ENCODE peak calls at places on chromosome 4, in ten cellular contexts. One of them, this sample, is unnamed.

GRCh38 chr4:153137168-153137567 is 67.1 kb upstream of the TRIM2 start:
- DNase-seq in Peyer's patch: no peak
- DNase-seq in NB4: peak
- DNase-seq in prostate gland: no peak
- DNase-seq in uterus: peak
- DNase-seq in tibial nerve: no peak
- DNase-seq in ovary: peak
- DNase-seq in lower leg skin: no peak
- DNase-seq in HepG2: no peak
- DNase-seq in suprapubic skin: no peak
- DNase-seq in this sample: no peak

GRCh38 chr4:22179124-22179874 is 230.7 kb upstream of the KCNIP4 start:
- DNase-seq in tibial nerve: no peak
- DNase-seq in uterus: no peak
- DNase-seq in Peyer's patch: no peak
- DNase-seq in suprapubic skin: no peak
- DNase-seq in HepG2: no peak
- DNase-seq in lower leg skin: no peak
- DNase-seq in prostate gland: no peak
- DNase-seq in ovary: no peak
- DNase-seq in NB4: no peak
- DNase-seq in this sample: no peak

GRCh38 chr4:6893449-6894085 is 16.1 kb upstream of the TBC1D14 start:
- DNase-seq in tibial nerve: no peak
- DNase-seq in prostate gland: no peak
- DNase-seq in Peyer's patch: no peak
- DNase-seq in NB4: peak
- DNase-seq in lower leg skin: peak
- DNase-seq in HepG2: peak
- DNase-seq in suprapubic skin: no peak
- DNase-seq in uterus: peak
- DNase-seq in ovary: no peak
- DNase-seq in this sample: no peak

GRCh38 chr4:91525627-91526026 is 778.1 kb upstream of the GRID2 start:
- DNase-seq in suprapubic skin: no peak
- DNase-seq in ovary: no peak
- DNase-seq in NB4: no peak
- DNase-seq in prostate gland: no peak
- DNase-seq in lower leg skin: no peak
- DNase-seq in tibial nerve: no peak
- DNase-seq in uterus: no peak
- DNase-seq in HepG2: no peak
- DNase-seq in Peyer's patch: no peak
- DNase-seq in this sample: no peak

GRCh38 chr4:162056947-162057346 is 106.9 kb downstream of the FSTL5 start:
- DNase-seq in ovary: no peak
- DNase-seq in uterus: no peak
- DNase-seq in Peyer's patch: no peak
- DNase-seq in suprapubic skin: no peak
- DNase-seq in prostate gland: no peak
- DNase-seq in HepG2: no peak
- DNase-seq in tibial nerve: no peak
- DNase-seq in lower leg skin: no peak
- DNase-seq in NB4: no peak
- DNase-seq in this sample: no peak

GRCh38 chr4:162075691-162076090 is 88.1 kb downstream of the FSTL5 start:
- DNase-seq in ovary: no peak
- DNase-seq in prostate gland: no peak
- DNase-seq in tibial nerve: no peak
- DNase-seq in lower leg skin: no peak
- DNase-seq in NB4: no peak
- DNase-seq in suprapubic skin: no peak
- DNase-seq in uterus: no peak
- DNase-seq in Peyer's patch: no peak
- DNase-seq in HepG2: no peak
- DNase-seq in this sample: no peak

GRCh38 chr4:42750091-42750490 is 93.2 kb upstream of the ATP8A1 start:
- DNase-seq in uterus: no peak
- DNase-seq in tibial nerve: no peak
- DNase-seq in HepG2: no peak
- DNase-seq in lower leg skin: no peak
- DNase-seq in NB4: peak
- DNase-seq in Peyer's patch: peak
- DNase-seq in ovary: no peak
- DNase-seq in prostate gland: peak
- DNase-seq in suprapubic skin: no peak
- DNase-seq in this sample: peak

GRCh38 chr4:36399762-36400353 is 118.4 kb downstream of the DTHD1 start:
- DNase-seq in Peyer's patch: peak
- DNase-seq in prostate gland: no peak
- DNase-seq in ovary: no peak
- DNase-seq in uterus: no peak
- DNase-seq in tibial nerve: no peak
- DNase-seq in HepG2: peak
- DNase-seq in NB4: peak
- DNase-seq in suprapubic skin: no peak
- DNase-seq in lower leg skin: no peak
- DNase-seq in this sample: peak

GRCh38 chr4:141102367-141102766 is 30.9 kb downstream of the RNF150 start:
- DNase-seq in tibial nerve: no peak
- DNase-seq in Peyer's patch: no peak
- DNase-seq in suprapubic skin: no peak
- DNase-seq in lower leg skin: no peak
- DNase-seq in uterus: no peak
- DNase-seq in ovary: no peak
- DNase-seq in prostate gland: no peak
- DNase-seq in NB4: no peak
- DNase-seq in HepG2: no peak
- DNase-seq in this sample: no peak

GRCh38 chr4:15955670-15956069 is 7.3 kb downstream of the FGFBP2 start:
- DNase-seq in tibial nerve: no peak
- DNase-seq in prostate gland: no peak
- DNase-seq in lower leg skin: no peak
- DNase-seq in ovary: no peak
- DNase-seq in NB4: no peak
- DNase-seq in suprapubic skin: no peak
- DNase-seq in uterus: no peak
- DNase-seq in Peyer's patch: no peak
- DNase-seq in HepG2: no peak
- DNase-seq in this sample: no peak

GRCh38 chr4:85477538-85477937 is 2.6 kb downstream of the ARHGAP24 start:
- DNase-seq in ovary: no peak
- DNase-seq in lower leg skin: no peak
- DNase-seq in Peyer's patch: peak
- DNase-seq in prostate gland: no peak
- DNase-seq in HepG2: no peak
- DNase-seq in suprapubic skin: no peak
- DNase-seq in uterus: no peak
- DNase-seq in tibial nerve: no peak
- DNase-seq in NB4: no peak
- DNase-seq in this sample: no peak

GRCh38 chr4:109005523-109005922 is 242.7 kb upstream of the ETNPPL start:
- DNase-seq in NB4: peak
- DNase-seq in Peyer's patch: no peak
- DNase-seq in prostate gland: no peak
- DNase-seq in ovary: no peak
- DNase-seq in tibial nerve: no peak
- DNase-seq in suprapubic skin: no peak
- DNase-seq in lower leg skin: no peak
- DNase-seq in HepG2: no peak
- DNase-seq in uterus: no peak
- DNase-seq in this sample: no peak

GRCh38 chr4:78720994-78721677 is 55.0 kb upstream of the BMP2K start:
- DNase-seq in ovary: no peak
- DNase-seq in Peyer's patch: no peak
- DNase-seq in prostate gland: no peak
- DNase-seq in NB4: no peak
- DNase-seq in tibial nerve: no peak
- DNase-seq in HepG2: peak
- DNase-seq in lower leg skin: no peak
- DNase-seq in suprapubic skin: no peak
- DNase-seq in uterus: peak
- DNase-seq in this sample: no peak

GRCh38 chr4:108674356-108674977 is 24.1 kb downstream of the OSTC start:
- DNase-seq in lower leg skin: no peak
- DNase-seq in ovary: no peak
- DNase-seq in suprapubic skin: no peak
- DNase-seq in HepG2: no peak
- DNase-seq in Peyer's patch: no peak
- DNase-seq in tibial nerve: no peak
- DNase-seq in uterus: no peak
- DNase-seq in prostate gland: no peak
- DNase-seq in NB4: no peak
- DNase-seq in this sample: no peak

DNA sequence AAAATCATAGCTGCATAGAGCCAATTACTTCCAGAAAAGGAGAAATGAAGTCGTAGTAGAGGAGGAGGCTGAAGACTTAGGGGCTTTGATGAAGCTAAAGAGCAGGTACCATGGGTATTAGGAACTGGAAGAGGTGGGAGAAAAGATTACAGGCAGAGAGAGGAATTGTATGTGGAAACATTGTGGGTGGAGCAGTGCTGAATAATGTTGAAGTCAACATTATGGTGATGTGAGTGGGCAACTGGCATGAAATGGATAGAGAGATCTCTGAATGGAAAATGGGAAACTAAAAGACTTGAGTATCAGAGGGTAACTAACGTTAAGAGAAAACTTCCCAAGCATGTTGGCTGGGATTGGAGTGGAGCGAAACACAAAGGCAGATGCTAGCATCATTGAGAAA is 92.5 kb downstream of the AREG start:
- DNase-seq in NB4: no peak
- DNase-seq in tibial nerve: no peak
- DNase-seq in prostate gland: no peak
- DNase-seq in Peyer's patch: no peak
- DNase-seq in suprapubic skin: no peak
- DNase-seq in lower leg skin: no peak
- DNase-seq in HepG2: no peak
- DNase-seq in ovary: no peak
- DNase-seq in uterus: no peak
- DNase-seq in this sample: no peak
- TF ChIP-seq CTCF in NB4: no peak
- TF ChIP-seq CTCF in tibial nerve: no peak
- TF ChIP-seq CTCF in prostate gland: no peak
- TF ChIP-seq CTCF in Peyer's patch: no peak
- TF ChIP-seq CTCF in suprapubic skin: no peak
- TF ChIP-seq CTCF in lower leg skin: no peak
- TF ChIP-seq CTCF in HepG2: no peak
- TF ChIP-seq CTCF in ovary: no peak
- TF ChIP-seq CTCF in uterus: no peak
- TF ChIP-seq CTCF in this sample: no peak

GRCh38 chr4:119493419-119493818 is 135.2 kb downstream of the PDE5A start:
- DNase-seq in HepG2: no peak
- DNase-seq in NB4: peak
- DNase-seq in prostate gland: no peak
- DNase-seq in uterus: no peak
- DNase-seq in tibial nerve: no peak
- DNase-seq in lower leg skin: no peak
- DNase-seq in ovary: no peak
- DNase-seq in suprapubic skin: no peak
- DNase-seq in Peyer's patch: no peak
- DNase-seq in this sample: no peak
- TF ChIP-seq POLR2A in HepG2: no peak
- TF ChIP-seq POLR2A in NB4: no peak
- TF ChIP-seq POLR2A in prostate gland: no peak
- TF ChIP-seq POLR2A in uterus: no peak
- TF ChIP-seq POLR2A in tibial nerve: no peak
- TF ChIP-seq POLR2A in lower leg skin: no peak
- TF ChIP-seq POLR2A in ovary: no peak
- TF ChIP-seq POLR2A in suprapubic skin: no peak
- TF ChIP-seq POLR2A in Peyer's patch: no peak
- TF ChIP-seq POLR2A in this sample: no peak

DNA sequence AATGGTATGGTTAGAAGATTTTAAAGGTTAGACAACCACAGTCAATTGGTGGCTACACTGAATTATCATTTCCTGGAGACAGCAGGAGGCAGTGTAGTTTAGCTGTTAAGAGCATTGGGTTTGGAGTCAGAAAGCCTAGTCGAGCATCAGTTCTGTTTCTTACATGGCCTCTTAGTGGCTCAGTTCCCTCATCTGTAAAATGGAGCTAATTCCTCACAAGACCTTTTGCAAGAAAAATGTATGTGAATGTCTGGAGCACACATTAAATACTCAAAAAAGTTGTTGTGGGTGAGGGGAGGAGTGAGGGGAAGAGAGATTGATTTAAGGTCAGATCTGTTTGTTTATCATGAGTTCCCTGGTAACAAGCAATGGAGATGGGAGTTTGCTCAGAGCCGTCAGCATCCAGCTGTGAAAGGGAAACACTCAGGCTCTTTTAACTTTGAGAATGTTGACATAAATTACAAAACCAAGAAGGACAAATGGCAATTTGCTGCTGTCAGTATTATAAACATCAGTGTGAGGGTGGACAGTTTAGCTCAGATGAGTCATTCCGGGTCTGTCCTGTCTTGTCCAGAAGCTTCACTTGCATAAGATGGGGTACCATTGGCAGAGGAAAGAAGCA is 98.2 kb upstream of the PGRMC2 start:
- DNase-seq in tibial nerve: no peak
- DNase-seq in uterus: no peak
- DNase-seq in HepG2: peak
- DNase-seq in suprapubic skin: no peak
- DNase-seq in lower leg skin: no peak
- DNase-seq in Peyer's patch: no peak
- DNase-seq in ovary: no peak
- DNase-seq in prostate gland: peak
- DNase-seq in NB4: peak
- DNase-seq in this sample: no peak
- TF ChIP-seq CTCF in tibial nerve: no peak
- TF ChIP-seq CTCF in uterus: no peak
- TF ChIP-seq CTCF in HepG2: no peak
- TF ChIP-seq CTCF in suprapubic skin: no peak
- TF ChIP-seq CTCF in lower leg skin: no peak
- TF ChIP-seq CTCF in Peyer's patch: no peak
- TF ChIP-seq CTCF in ovary: no peak
- TF ChIP-seq CTCF in prostate gland: no peak
- TF ChIP-seq CTCF in NB4: peak
- TF ChIP-seq CTCF in this sample: no peak

DNA sequence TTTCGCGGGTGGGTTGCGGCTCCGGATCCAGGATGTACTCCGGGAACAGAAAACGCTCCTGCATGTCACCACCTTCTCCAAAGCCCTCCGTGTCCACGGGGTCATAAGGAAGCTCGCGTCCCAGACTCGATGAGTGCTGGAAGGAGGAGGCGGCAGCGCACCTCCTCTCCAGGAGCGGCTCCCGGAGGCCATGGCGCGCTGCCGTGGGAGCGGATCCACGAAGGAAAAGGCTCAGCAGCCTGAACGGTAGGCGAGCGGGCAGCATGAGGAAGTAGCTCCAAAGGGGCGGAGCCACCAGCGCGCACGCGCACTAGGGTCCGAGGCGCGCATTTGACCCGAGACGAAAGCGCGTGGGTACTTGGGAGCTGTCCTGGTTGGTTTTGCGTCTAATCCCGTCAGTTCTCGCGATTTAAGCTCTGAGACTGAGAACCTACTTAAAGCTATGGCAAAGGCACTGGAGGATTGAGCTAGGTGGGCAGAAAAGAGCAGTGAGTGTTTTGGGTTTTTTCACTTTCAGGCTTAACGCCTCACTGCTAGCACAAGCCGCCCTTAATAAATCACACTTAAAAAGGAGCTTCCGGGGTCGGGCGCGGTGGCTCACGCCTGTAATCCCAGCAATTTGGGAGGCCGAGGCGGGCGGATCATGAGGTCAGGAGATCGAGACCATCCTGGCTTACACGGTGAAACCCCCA is at the start of gene NOA1:
- DNase-seq in tibial nerve: peak
- DNase-seq in prostate gland: peak
- DNase-seq in NB4: peak
- DNase-seq in Peyer's patch: peak
- DNase-seq in ovary: peak
- DNase-seq in suprapubic skin: peak
- DNase-seq in lower leg skin: peak
- DNase-seq in HepG2: peak
- DNase-seq in uterus: peak
- DNase-seq in this sample: peak
- TF ChIP-seq POLR2A in tibial nerve: peak
- TF ChIP-seq POLR2A in prostate gland: peak
- TF ChIP-seq POLR2A in NB4: peak
- TF ChIP-seq POLR2A in Peyer's patch: peak
- TF ChIP-seq POLR2A in ovary: peak
- TF ChIP-seq POLR2A in suprapubic skin: no peak
- TF ChIP-seq POLR2A in lower leg skin: no peak
- TF ChIP-seq POLR2A in HepG2: peak
- TF ChIP-seq POLR2A in uterus: peak
- TF ChIP-seq POLR2A in this sample: no peak

This sample was measured in testis.